ENCODE peak calls at places on chromosomes 13 and 19, in four cellular contexts. G, Z, H and M are unnamed samples. For H3K4me1, the result is how much of the 10 kb centered on the place peaks cover.

GRCh38 chr13:60009300-60010248 is 154.2 kb downstream of the DIAPH3 start:
- DNase-seq in G (no peak), Z (no peak), H (peak), M (no peak)

GRCh38 chr19:30307191-30307974 is 64.8 kb upstream of the ZNF536 start:
- DNase-seq in G (no peak), Z (no peak), H (no peak), M (no peak)

GRCh38 chr13:51644649-51645048 is 60.4 kb downstream of the WDFY2 start:
- DNase-seq in G (peak), Z (no peak), H (peak), M (no peak)

GRCh38 chr13:40438999-40439797 is 227.2 kb downstream of the FOXO1 start:
- DNase-seq in G (peak), Z (peak), H (peak), M (no peak)

GRCh38 chr13:98207411-98207810 is 30.3 kb upstream of the RNF113B start:
- DNase-seq in G (no peak), Z (no peak), H (no peak), M (no peak)

GRCh38 chr13:48236528-48237353 is 3.7 kb downstream of the ITM2B start:
- DNase-seq in G (peak), Z (no peak), H (no peak), M (no peak)

GRCh38 chr19:18895038-18895827 is 725 bp downstream of the CERS1 start:
- DNase-seq in G (peak), Z (no peak), H (peak), M (no peak)

GRCh38 chr13:91554101-91554500 is 155.7 kb downstream of the GPC5 start:
- DNase-seq in G (no peak), Z (no peak), H (no peak), M (no peak)

GRCh38 chr13:64369121-64369520 is 2861.0 kb downstream of the PCDH9 start:
- DNase-seq in G (peak), Z (no peak), H (no peak), M (no peak)

GRCh38 chr19:27775395-27775794 is 1437.6 kb downstream of the UQCRFS1 start:
- DNase-seq in G (no peak), Z (no peak), H (no peak), M (no peak)

GRCh38 chr19:35013820-35014754 is 14.0 kb downstream of the GRAMD1A start:
- DNase-seq in G (peak), Z (peak), H (no peak), M (no peak)

GRCh38 chr19:10690351-10690781 is 10.9 kb upstream of the QTRT1 start:
- DNase-seq in G (peak), Z (no peak), H (no peak), M (no peak)

GRCh38 chr19:32223595-32224370 is 121.6 kb upstream of the ZNF507 start:
- DNase-seq in G (no peak), Z (peak), H (no peak), M (no peak)

GRCh38 chr13:110797230-110797877 is 83.9 kb downstream of the ING1 start:
- DNase-seq in G (peak), Z (no peak), H (no peak), M (no peak)

GRCh38 chr19:3142292-3142670 is 6.4 kb downstream of the GNA15 start:
- DNase-seq in G (peak), Z (no peak), H (no peak), M (no peak)

GRCh38 chr19:6807291-6807690 is 34.8 kb downstream of the VAV1 start:
- DNase-seq in G (no peak), Z (no peak), H (no peak), M (no peak)

GRCh38 chr13:75869981-75870380 is 233.9 kb downstream of the LMO7 start:
- DNase-seq in G (no peak), Z (peak), H (no peak), M (no peak)

GRCh38 chr19:38062959-38063786 is 156.2 kb downstream of the SIPA1L3 start:
- DNase-seq in G (no peak), Z (no peak), H (peak), M (no peak)

GRCh38 chr13:30363725-30364124 is 56.4 kb upstream of the KATNAL1 start:
- DNase-seq in G (no peak), Z (no peak), H (no peak), M (no peak)

GRCh38 chr13:89554801-89555200 is 1792.7 kb upstream of the MIR17HG start:
- DNase-seq in G (no peak), Z (no peak), H (no peak), M (no peak)

GRCh38 chr13:108700421-108701170 is 71.2 kb downstream of the MYO16 start:
- DNase-seq in G (no peak), Z (no peak), H (no peak), M (no peak)

GRCh38 chr19:54803410-54803809 is at the start of gene KIR2DL4:
- DNase-seq in G (no peak), Z (no peak), H (no peak), M (no peak)

GRCh38 chr13:66624302-66624701 is 605.8 kb downstream of the PCDH9 start:
- DNase-seq in G (no peak), Z (no peak), H (no peak), M (no peak)

GRCh38 chr13:105343134-105343806 is 1192.2 kb downstream of the EFNB2 start:
- DNase-seq in G (no peak), Z (no peak), H (no peak), M (no peak)

GRCh38 chr19:4267101-4267900 is 11.8 kb upstream of the SHD start:
- DNase-seq in G (peak), Z (peak), H (peak), M (peak)

GRCh38 chr13:60990032-60990733 is 425.5 kb downstream of the PCDH20 start:
- DNase-seq in G (no peak), Z (no peak), H (peak), M (no peak)

DNA sequence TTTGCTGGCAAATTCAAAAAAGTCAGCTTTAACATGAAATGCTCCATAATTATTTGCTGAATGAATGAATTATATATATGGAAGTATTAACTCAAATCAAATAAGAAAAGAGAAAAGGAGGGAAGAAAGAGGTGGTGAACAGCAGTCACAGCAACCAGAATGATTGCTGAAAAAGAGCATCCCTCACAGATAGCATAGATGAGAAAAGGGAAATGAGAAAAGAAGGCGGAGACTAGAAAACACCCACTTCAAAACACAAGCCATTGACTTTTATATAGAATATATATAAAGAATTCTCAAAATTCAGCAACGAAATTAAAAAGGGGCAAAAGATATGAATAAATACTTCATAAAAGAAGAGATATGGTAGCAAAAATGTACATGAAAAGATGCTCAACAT is 75.2 kb downstream of the CAB39L start:
- DNase-seq in G (no peak), Z (no peak), H (no peak), M (no peak)
- H3K27ac ChIP-seq in G (no peak), Z (no peak), H (no peak), M (no peak)

DNA sequence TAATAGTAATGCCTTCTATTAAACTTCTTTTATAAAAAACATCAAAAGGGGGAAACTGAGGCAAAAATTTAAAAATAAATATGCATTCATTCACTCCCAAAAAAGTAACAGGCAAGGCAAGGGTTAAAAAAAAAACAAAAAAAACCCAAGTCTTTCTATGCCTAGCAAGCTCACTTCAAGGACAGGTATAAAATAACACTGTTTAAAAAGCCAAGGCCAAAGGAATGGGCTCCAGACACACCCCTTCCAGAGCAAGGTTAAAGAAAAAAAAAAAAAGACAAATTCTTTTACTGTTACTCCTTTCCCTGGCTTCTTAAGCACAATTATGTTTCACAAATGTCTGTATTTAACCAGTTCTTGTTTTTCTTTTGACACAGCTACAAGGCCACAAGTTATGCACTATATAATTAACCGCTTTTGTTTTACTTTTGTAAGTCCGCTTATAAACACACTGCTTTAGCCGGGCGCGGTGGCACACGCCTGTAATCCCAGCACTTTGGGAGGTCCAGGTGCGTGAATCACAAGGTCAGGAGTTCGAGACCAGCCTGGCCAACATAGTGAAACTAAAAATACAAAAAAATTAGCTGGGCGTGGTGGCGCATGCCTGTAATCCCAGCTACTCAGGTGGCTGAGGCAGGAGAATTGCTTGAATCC is 3.6 kb downstream of the SIGLEC11 start:
- DNase-seq in G (no peak), Z (no peak), H (peak), M (no peak)
- H3K4me1 ChIP-seq in G (under half), Z (under half), H (half or more), M (under half)

GRCh38 chr19:46491975-46492682 is 3.5 kb downstream of the PNMA8B start:
- DNase-seq in G (no peak), Z (no peak), H (no peak), M (no peak)

GRCh38 chr19:46493236-46494114 is 2.2 kb downstream of the PNMA8B start:
- DNase-seq in G (peak), Z (peak), H (no peak), M (no peak)

GRCh38 chr19:46494115-46494935 is 1.3 kb downstream of the PNMA8B start:
- DNase-seq in G (no peak), Z (no peak), H (no peak), M (no peak)

GRCh38 chr19:46490774-46491173 is 4.9 kb downstream of the PNMA8B start:
- DNase-seq in G (no peak), Z (no peak), H (no peak), M (no peak)

DNA sequence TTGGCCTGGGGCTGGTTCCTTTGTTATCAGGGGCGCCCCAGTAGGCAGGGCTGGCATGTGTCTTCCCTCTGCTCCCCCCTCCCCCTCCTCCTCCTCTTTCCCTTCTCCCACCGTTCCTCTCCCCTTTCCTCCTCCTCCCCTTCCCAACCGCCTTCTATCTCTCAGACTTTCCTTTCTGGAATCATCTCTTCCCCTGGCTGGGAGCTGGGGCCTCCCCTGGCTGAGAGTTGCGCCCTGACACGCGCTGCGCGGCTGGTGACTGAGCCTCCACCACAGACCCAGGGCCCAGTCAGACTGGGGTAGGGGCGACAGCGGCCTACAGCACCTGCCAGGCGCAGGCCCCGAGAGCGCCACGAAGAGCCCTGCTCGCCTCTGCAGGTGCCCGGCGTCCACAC is 2.8 kb downstream of the PNMA8B start:
- DNase-seq in G (no peak), Z (no peak), H (no peak), M (no peak)
- H3K27ac ChIP-seq in G (no peak), Z (no peak), H (no peak), M (peak)

GRCh38 chr19:48950159-48950558 is 4.5 kb upstream of the BAX start:
- DNase-seq in G (no peak), Z (no peak), H (no peak), M (no peak)
- H3K4me1 ChIP-seq in G (under half), Z (under half), H (under half), M (under half)

GRCh38 chr13:112746044-112746443 is 56.2 kb downstream of the ATP11A start:
- DNase-seq in G (no peak), Z (no peak), H (no peak), M (no peak)

GRCh38 chr13:112741835-112742570 is 52.2 kb downstream of the ATP11A start:
- DNase-seq in G (no peak), Z (no peak), H (no peak), M (no peak)

GRCh38 chr13:112744306-112745021 is 54.6 kb downstream of the ATP11A start:
- DNase-seq in G (peak), Z (no peak), H (no peak), M (no peak)

GRCh38 chr13:112742583-112742982 is 52.7 kb downstream of the ATP11A start:
- DNase-seq in G (no peak), Z (no peak), H (no peak), M (no peak)

GRCh38 chr13:112743451-112744305 is 53.8 kb downstream of the ATP11A start:
- DNase-seq in G (no peak), Z (no peak), H (no peak), M (no peak)
- H3K27ac ChIP-seq in G (peak), Z (no peak), H (no peak), M (no peak)

GRCh38 chr19:1626417-1627010 is 21.3 kb upstream of the UQCR11 start:
- DNase-seq in G (no peak), Z (no peak), H (no peak), M (no peak)

GRCh38 chr19:1622007-1622406 is 16.7 kb upstream of the UQCR11 start:
- DNase-seq in G (no peak), Z (no peak), H (no peak), M (no peak)

GRCh38 chr19:1622541-1622940 is 17.3 kb upstream of the UQCR11 start:
- DNase-seq in G (no peak), Z (no peak), H (no peak), M (no peak)

GRCh38 chr19:1627194-1627593 is 21.9 kb upstream of the UQCR11 start:
- DNase-seq in G (no peak), Z (no peak), H (no peak), M (no peak)

GRCh38 chr19:1624458-1624857 is 19.2 kb upstream of the UQCR11 start:
- DNase-seq in G (peak), Z (peak), H (peak), M (no peak)
- H3K4me1 ChIP-seq in G (under half), Z (under half), H (under half), M (under half)

GRCh38 chr13:44155422-44156293 is 218.0 kb upstream of the SERP2 start:
- DNase-seq in G (peak), Z (no peak), H (peak), M (peak)

GRCh38 chr13:44158055-44158655 is 215.5 kb upstream of the SERP2 start:
- DNase-seq in G (no peak), Z (no peak), H (no peak), M (no peak)

GRCh38 chr13:44156294-44156658 is 217.3 kb upstream of the SERP2 start:
- DNase-seq in G (no peak), Z (no peak), H (no peak), M (no peak)

GRCh38 chr13:44158741-44159632 is 214.6 kb upstream of the SERP2 start:
- DNase-seq in G (peak), Z (no peak), H (no peak), M (no peak)

DNA sequence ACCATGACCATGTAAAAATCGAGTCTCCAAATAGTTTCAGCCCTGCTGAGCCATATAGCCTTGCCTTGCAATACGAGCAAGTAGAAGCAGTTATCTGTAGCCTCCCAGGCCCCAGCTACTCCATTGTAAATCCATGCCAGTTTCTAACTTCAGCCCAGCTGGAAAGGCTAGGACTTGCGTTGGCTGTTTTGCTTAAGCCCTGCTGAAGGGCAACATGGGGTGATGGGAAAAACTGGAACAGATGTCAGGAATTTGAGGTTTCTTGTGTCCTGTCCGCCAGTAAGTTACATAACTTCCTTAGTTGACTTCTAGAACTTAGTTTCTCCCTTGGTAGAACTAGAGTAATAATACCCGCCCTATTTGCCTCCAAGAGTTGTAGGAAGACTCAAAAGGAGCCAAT is 216.0 kb upstream of the SERP2 start:
- DNase-seq in G (peak), Z (no peak), H (no peak), M (no peak)
- H3K27ac ChIP-seq in G (no peak), Z (no peak), H (no peak), M (peak)